ENCODE peak calls at places on chromosomes 7 and 10, in seven cellular contexts. One of them, this sample, is unnamed.

GRCh38 chr10:114653926-114654325 is 4.1 kb downstream of the ABLIM1 start:
- DNase-seq in neural progenitor cell: no peak
- DNase-seq in left ventricle myocardium inferior: peak; percentile 58
- DNase-seq in stomach: no peak
- DNase-seq in IMR-90: no peak
- DNase-seq in CD8-positive, alpha-beta memory T cell: no peak
- DNase-seq in adipocyte: no peak
- DNase-seq in this sample: no peak

GRCh38 chr7:130937830-130938229 is 203.8 kb upstream of the KLF14 start:
- DNase-seq in adipocyte: no peak
- DNase-seq in left ventricle myocardium inferior: no peak
- DNase-seq in neural progenitor cell: no peak
- DNase-seq in CD8-positive, alpha-beta memory T cell: no peak
- DNase-seq in stomach: no peak
- DNase-seq in IMR-90: no peak
- DNase-seq in this sample: no peak

GRCh38 chr10:88865281-88865876 is 13.7 kb upstream of the ANKRD22 start:
- DNase-seq in CD8-positive, alpha-beta memory T cell: no peak
- DNase-seq in stomach: no peak
- DNase-seq in IMR-90: no peak
- DNase-seq in left ventricle myocardium inferior: no peak
- DNase-seq in neural progenitor cell: no peak
- DNase-seq in adipocyte: peak; percentile 26
- DNase-seq in this sample: no peak

GRCh38 chr7:43164757-43165156 is 52.3 kb downstream of the HECW1 start:
- DNase-seq in stomach: no peak
- DNase-seq in CD8-positive, alpha-beta memory T cell: no peak
- DNase-seq in adipocyte: peak; percentile 85
- DNase-seq in IMR-90: peak; percentile 97
- DNase-seq in neural progenitor cell: no peak
- DNase-seq in left ventricle myocardium inferior: no peak
- DNase-seq in this sample: no peak

GRCh38 chr10:123377883-123378282 is 223.7 kb downstream of the BUB3 start:
- DNase-seq in left ventricle myocardium inferior: no peak
- DNase-seq in IMR-90: no peak
- DNase-seq in stomach: no peak
- DNase-seq in adipocyte: no peak
- DNase-seq in CD8-positive, alpha-beta memory T cell: no peak
- DNase-seq in neural progenitor cell: no peak
- DNase-seq in this sample: no peak

GRCh38 chr10:129329375-129330040 is 137.5 kb upstream of the MGMT start:
- DNase-seq in IMR-90: no peak
- DNase-seq in neural progenitor cell: no peak
- DNase-seq in stomach: no peak
- DNase-seq in left ventricle myocardium inferior: no peak
- DNase-seq in adipocyte: no peak
- DNase-seq in CD8-positive, alpha-beta memory T cell: no peak
- DNase-seq in this sample: no peak

GRCh38 chr7:18655506-18655905 is 160.0 kb downstream of the HDAC9 start:
- DNase-seq in IMR-90: peak; percentile 6
- DNase-seq in left ventricle myocardium inferior: no peak
- DNase-seq in neural progenitor cell: no peak
- DNase-seq in adipocyte: no peak
- DNase-seq in CD8-positive, alpha-beta memory T cell: no peak
- DNase-seq in stomach: no peak
- DNase-seq in this sample: no peak

GRCh38 chr10:28058746-28059145 is 59.9 kb upstream of the ODAD2 start:
- DNase-seq in stomach: no peak
- DNase-seq in adipocyte: no peak
- DNase-seq in left ventricle myocardium inferior: no peak
- DNase-seq in CD8-positive, alpha-beta memory T cell: no peak
- DNase-seq in IMR-90: no peak
- DNase-seq in neural progenitor cell: no peak
- DNase-seq in this sample: no peak

GRCh38 chr7:100887186-100887954 is 2.1 kb downstream of the UFSP1 start:
- DNase-seq in adipocyte: no peak
- DNase-seq in CD8-positive, alpha-beta memory T cell: peak; percentile 52
- DNase-seq in IMR-90: no peak
- DNase-seq in left ventricle myocardium inferior: no peak
- DNase-seq in stomach: no peak
- DNase-seq in neural progenitor cell: no peak
- DNase-seq in this sample: no peak

GRCh38 chr10:18563003-18563726 is 88.2 kb downstream of the NSUN6 start:
- DNase-seq in CD8-positive, alpha-beta memory T cell: no peak
- DNase-seq in stomach: no peak
- DNase-seq in adipocyte: no peak
- DNase-seq in neural progenitor cell: no peak
- DNase-seq in left ventricle myocardium inferior: no peak
- DNase-seq in IMR-90: no peak
- DNase-seq in this sample: no peak

GRCh38 chr7:133535308-133535707 is 282.4 kb downstream of the EXOC4 start:
- DNase-seq in neural progenitor cell: peak; percentile 17
- DNase-seq in left ventricle myocardium inferior: no peak
- DNase-seq in CD8-positive, alpha-beta memory T cell: no peak
- DNase-seq in adipocyte: peak; percentile 37
- DNase-seq in IMR-90: no peak
- DNase-seq in stomach: no peak
- DNase-seq in this sample: no peak

GRCh38 chr7:22700559-22701002 is 26.4 kb upstream of the IL6 start:
- DNase-seq in CD8-positive, alpha-beta memory T cell: no peak
- DNase-seq in IMR-90: peak; percentile 86
- DNase-seq in left ventricle myocardium inferior: no peak
- DNase-seq in adipocyte: peak; percentile 50
- DNase-seq in neural progenitor cell: no peak
- DNase-seq in stomach: no peak
- DNase-seq in this sample: no peak

GRCh38 chr7:151684408-151685175 is 164.9 kb upstream of the RHEB start:
- DNase-seq in neural progenitor cell: no peak
- DNase-seq in stomach: no peak
- DNase-seq in CD8-positive, alpha-beta memory T cell: no peak
- DNase-seq in left ventricle myocardium inferior: no peak
- DNase-seq in IMR-90: peak; percentile 60
- DNase-seq in adipocyte: peak; percentile 36
- DNase-seq in this sample: no peak
- H3K4me1 ChIP-seq in neural progenitor cell: no peaks in the 10 kb centered on the region
- H3K4me1 ChIP-seq in stomach: peaks cover 61% of the 10 kb centered on the region
- H3K4me1 ChIP-seq in CD8-positive, alpha-beta memory T cell: peaks cover 5% of the 10 kb centered on the region
- H3K4me1 ChIP-seq in left ventricle myocardium inferior: peaks cover 61% of the 10 kb centered on the region
- H3K4me1 ChIP-seq in IMR-90: peaks cover 33% of the 10 kb centered on the region
- H3K4me1 ChIP-seq in adipocyte: peaks cover 59% of the 10 kb centered on the region
- H3K4me1 ChIP-seq in this sample: no peaks in the 10 kb centered on the region

GRCh38 chr10:35466661-35467060 is 130.4 kb downstream of the CCNY start:
- DNase-seq in CD8-positive, alpha-beta memory T cell: no peak
- DNase-seq in left ventricle myocardium inferior: no peak
- DNase-seq in neural progenitor cell: no peak
- DNase-seq in adipocyte: no peak
- DNase-seq in stomach: no peak
- DNase-seq in IMR-90: no peak
- DNase-seq in this sample: no peak

GRCh38 chr10:35464805-35465456 is 128.6 kb downstream of the CCNY start:
- DNase-seq in adipocyte: peak; percentile 30
- DNase-seq in left ventricle myocardium inferior: no peak
- DNase-seq in neural progenitor cell: peak; percentile 56
- DNase-seq in IMR-90: peak; percentile 60
- DNase-seq in CD8-positive, alpha-beta memory T cell: no peak
- DNase-seq in stomach: no peak
- DNase-seq in this sample: peak; percentile 82

GRCh38 chr10:35465601-35466140 is 129.4 kb downstream of the CCNY start:
- DNase-seq in left ventricle myocardium inferior: no peak
- DNase-seq in CD8-positive, alpha-beta memory T cell: no peak
- DNase-seq in IMR-90: no peak
- DNase-seq in adipocyte: no peak
- DNase-seq in neural progenitor cell: no peak
- DNase-seq in stomach: no peak
- DNase-seq in this sample: no peak

GRCh38 chr10:35467186-35467585 is 130.9 kb downstream of the CCNY start:
- DNase-seq in CD8-positive, alpha-beta memory T cell: no peak
- DNase-seq in adipocyte: no peak
- DNase-seq in IMR-90: no peak
- DNase-seq in left ventricle myocardium inferior: no peak
- DNase-seq in neural progenitor cell: no peak
- DNase-seq in stomach: no peak
- DNase-seq in this sample: peak; percentile 55

DNA sequence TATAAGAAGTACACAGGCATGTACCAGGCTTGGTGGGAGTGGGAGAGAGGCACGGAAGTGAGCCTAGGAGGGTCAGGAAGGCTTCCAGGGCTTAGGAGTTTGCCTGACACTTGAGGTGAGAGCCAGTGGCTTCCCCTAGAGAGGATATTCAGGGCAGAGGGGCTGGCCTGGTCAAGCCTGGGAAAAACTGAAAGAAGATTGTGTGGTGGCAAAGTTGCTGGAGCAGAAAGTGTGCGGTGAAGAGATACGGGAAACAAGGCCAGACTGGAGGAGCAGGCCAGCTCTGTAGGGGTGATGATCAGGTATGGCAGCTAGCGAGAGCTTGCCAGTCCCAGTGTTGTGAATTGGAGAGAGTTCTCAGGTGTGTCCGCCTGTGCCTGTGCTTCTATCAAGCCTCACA is 129.9 kb downstream of the CCNY start:
- DNase-seq in neural progenitor cell: no peak
- DNase-seq in adipocyte: no peak
- DNase-seq in IMR-90: no peak
- DNase-seq in CD8-positive, alpha-beta memory T cell: no peak
- DNase-seq in left ventricle myocardium inferior: no peak
- DNase-seq in stomach: no peak
- DNase-seq in this sample: no peak
- H3K4me1 ChIP-seq in neural progenitor cell: peaks cover 65% of the 10 kb centered on the region
- H3K4me1 ChIP-seq in adipocyte: peaks cover 23% of the 10 kb centered on the region
- H3K4me1 ChIP-seq in IMR-90: peaks cover 31% of the 10 kb centered on the region
- H3K4me1 ChIP-seq in CD8-positive, alpha-beta memory T cell: peaks cover 72% of the 10 kb centered on the region
- H3K4me1 ChIP-seq in left ventricle myocardium inferior: peaks cover 100% of the 10 kb centered on the region
- H3K4me1 ChIP-seq in stomach: peaks cover 68% of the 10 kb centered on the region
- H3K4me1 ChIP-seq in this sample: peaks cover 61% of the 10 kb centered on the region

DNA sequence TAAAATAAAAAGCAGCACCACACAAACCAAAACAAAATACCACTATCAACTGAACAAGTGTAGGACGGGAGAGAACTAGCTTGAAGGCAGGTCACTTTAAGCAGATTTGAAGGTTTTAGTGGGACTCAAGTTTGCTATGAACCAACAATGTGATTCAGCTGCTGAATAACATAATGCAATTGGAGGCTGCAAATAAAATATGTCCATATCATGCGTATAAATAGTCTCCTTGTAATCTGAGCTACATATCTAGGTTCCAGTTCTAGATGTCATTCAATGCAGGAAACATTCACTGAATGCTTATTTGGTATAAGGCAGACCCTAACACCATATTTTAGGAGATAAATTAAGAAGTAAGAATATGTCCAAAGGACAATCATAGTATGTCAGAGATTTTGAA is 81.4 kb upstream of the KCNIP2 start:
- DNase-seq in IMR-90: no peak
- DNase-seq in neural progenitor cell: no peak
- DNase-seq in left ventricle myocardium inferior: no peak
- DNase-seq in stomach: no peak
- DNase-seq in adipocyte: no peak
- DNase-seq in CD8-positive, alpha-beta memory T cell: no peak
- DNase-seq in this sample: no peak
- H3K4me1 ChIP-seq in IMR-90: no peaks in the 10 kb centered on the region
- H3K4me1 ChIP-seq in neural progenitor cell: peaks cover under 1% of the 10 kb centered on the region
- H3K4me1 ChIP-seq in left ventricle myocardium inferior: peaks cover 31% of the 10 kb centered on the region
- H3K4me1 ChIP-seq in stomach: no peaks in the 10 kb centered on the region
- H3K4me1 ChIP-seq in adipocyte: peaks cover 10% of the 10 kb centered on the region
- H3K4me1 ChIP-seq in CD8-positive, alpha-beta memory T cell: no peaks in the 10 kb centered on the region
- H3K4me1 ChIP-seq in this sample: no peaks in the 10 kb centered on the region

DNA sequence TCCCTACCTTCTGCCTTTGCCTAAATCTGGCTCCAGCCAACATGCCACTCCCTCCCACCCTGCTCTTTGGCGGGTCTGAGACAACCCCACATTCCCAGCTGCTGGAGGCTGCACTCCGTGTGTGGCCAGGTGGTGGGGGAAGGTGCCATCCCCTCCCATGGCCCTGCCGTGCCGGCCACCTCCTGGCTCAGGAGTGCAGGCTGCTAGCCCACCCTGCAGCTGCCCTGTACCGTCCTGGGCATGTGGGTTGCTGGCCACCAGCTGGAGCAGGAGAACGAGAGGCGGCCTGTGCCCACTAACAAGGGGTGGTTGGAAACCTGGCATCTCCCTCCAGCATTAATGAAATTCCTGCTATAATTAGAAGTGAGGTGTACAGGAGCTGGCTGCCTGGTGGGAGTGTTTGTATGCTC is 97.6 kb downstream of the ZMIZ1 start:
- DNase-seq in left ventricle myocardium inferior: peak; percentile 60
- DNase-seq in adipocyte: no peak
- DNase-seq in neural progenitor cell: no peak
- DNase-seq in CD8-positive, alpha-beta memory T cell: no peak
- DNase-seq in IMR-90: no peak
- DNase-seq in stomach: no peak
- DNase-seq in this sample: no peak
- H3K4me1 ChIP-seq in left ventricle myocardium inferior: peaks cover 98% of the 10 kb centered on the region
- H3K4me1 ChIP-seq in adipocyte: peaks cover 48% of the 10 kb centered on the region
- H3K4me1 ChIP-seq in neural progenitor cell: peaks cover 16% of the 10 kb centered on the region
- H3K4me1 ChIP-seq in CD8-positive, alpha-beta memory T cell: no peaks in the 10 kb centered on the region
- H3K4me1 ChIP-seq in IMR-90: peaks cover 36% of the 10 kb centered on the region
- H3K4me1 ChIP-seq in stomach: peaks cover 70% of the 10 kb centered on the region
- H3K4me1 ChIP-seq in this sample: no peaks in the 10 kb centered on the region

DNA sequence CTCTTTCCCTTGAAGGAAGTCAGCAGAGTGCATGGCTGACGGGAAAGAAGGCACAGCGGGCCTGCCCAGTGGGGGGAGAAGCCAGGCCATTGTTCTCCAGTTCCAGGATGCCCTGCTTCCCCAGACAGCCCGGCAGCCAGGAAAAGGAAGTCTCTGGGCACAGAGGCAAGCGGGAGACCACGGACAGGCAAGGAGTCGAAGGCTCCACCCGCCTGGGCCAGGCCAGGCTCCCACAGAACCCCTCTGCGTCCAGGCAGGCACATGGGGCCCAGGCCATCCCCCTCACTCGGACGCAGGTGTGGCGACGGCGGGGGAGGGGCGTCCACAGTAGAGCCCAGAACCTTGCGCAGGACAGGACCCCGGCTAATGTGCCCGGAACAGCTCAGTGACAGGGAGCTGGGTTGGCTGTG is 8.7 kb downstream of the GPR146 start:
- DNase-seq in neural progenitor cell: peak; percentile 67
- DNase-seq in left ventricle myocardium inferior: peak; percentile 45
- DNase-seq in CD8-positive, alpha-beta memory T cell: no peak
- DNase-seq in adipocyte: no peak
- DNase-seq in IMR-90: no peak
- DNase-seq in stomach: no peak
- DNase-seq in this sample: no peak
- H3K4me1 ChIP-seq in neural progenitor cell: peaks cover 42% of the 10 kb centered on the region
- H3K4me1 ChIP-seq in left ventricle myocardium inferior: peaks cover 99% of the 10 kb centered on the region
- H3K4me1 ChIP-seq in CD8-positive, alpha-beta memory T cell: peaks cover 33% of the 10 kb centered on the region
- H3K4me1 ChIP-seq in adipocyte: peaks cover 39% of the 10 kb centered on the region
- H3K4me1 ChIP-seq in IMR-90: no peaks in the 10 kb centered on the region
- H3K4me1 ChIP-seq in stomach: peaks cover 95% of the 10 kb centered on the region
- H3K4me1 ChIP-seq in this sample: no peaks in the 10 kb centered on the region

DNA sequence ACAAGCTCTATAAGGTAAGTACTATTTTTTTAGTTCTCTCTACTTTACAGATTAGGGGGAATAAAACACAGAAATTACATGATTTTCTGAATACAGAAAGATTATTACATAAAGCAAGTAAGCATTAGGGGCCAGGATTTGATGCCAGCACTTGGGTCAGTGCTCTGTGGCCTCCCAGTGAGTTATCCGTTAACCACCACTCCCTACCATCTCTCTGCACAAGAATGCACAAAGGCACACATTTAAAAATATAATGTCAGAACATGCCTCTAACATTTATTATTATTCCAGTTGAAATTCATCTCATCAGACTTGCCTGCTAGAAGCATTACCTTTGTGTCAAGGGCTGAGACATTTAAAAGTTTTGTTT is 59.0 kb downstream of the MET start:
- DNase-seq in left ventricle myocardium inferior: no peak
- DNase-seq in neural progenitor cell: no peak
- DNase-seq in CD8-positive, alpha-beta memory T cell: no peak
- DNase-seq in stomach: no peak
- DNase-seq in adipocyte: no peak
- DNase-seq in IMR-90: no peak
- DNase-seq in this sample: no peak
- H3K4me1 ChIP-seq in left ventricle myocardium inferior: peaks cover 18% of the 10 kb centered on the region
- H3K4me1 ChIP-seq in neural progenitor cell: no peaks in the 10 kb centered on the region
- H3K4me1 ChIP-seq in CD8-positive, alpha-beta memory T cell: no peaks in the 10 kb centered on the region
- H3K4me1 ChIP-seq in stomach: peaks cover 58% of the 10 kb centered on the region
- H3K4me1 ChIP-seq in adipocyte: peaks cover 17% of the 10 kb centered on the region
- H3K4me1 ChIP-seq in IMR-90: peaks cover 11% of the 10 kb centered on the region
- H3K4me1 ChIP-seq in this sample: peaks cover 43% of the 10 kb centered on the region

This sample was measured in HAP-1.